ENCODE peak calls at places on chromosomes 12 and 14, in eight cellular contexts. F, J, G, A, C, B, Z and X are unnamed samples.

GRCh38 chr12:116656371-116656770 is 81.5 kb downstream of the SPRING1 start:
- DNase-seq in F (no peak), J (no peak), G (no peak), A (no peak), C (no peak), B (no peak), Z (no peak), X (no peak)

GRCh38 chr14:91253795-91254323 is 9.4 kb upstream of the GPR68 start:
- DNase-seq in F (no peak), J (no peak), G (no peak), A (peak), C (no peak), B (no peak), Z (no peak), X (no peak)

GRCh38 chr14:93234798-93235197 is 27.7 kb downstream of the UBR7 start:
- DNase-seq in F (no peak), J (no peak), G (peak), A (peak), C (peak), B (no peak), Z (no peak), X (no peak)

GRCh38 chr12:53379389-53380103 is 430 bp upstream of the SP1 start:
- DNase-seq in F (peak), J (peak), G (peak), A (peak), C (peak), B (peak), Z (peak), X (peak)

GRCh38 chr12:114311966-114312365 is 94.0 kb downstream of the TBX5 start:
- DNase-seq in F (no peak), J (no peak), G (no peak), A (peak), C (peak), B (no peak), Z (no peak), X (no peak)

GRCh38 chr12:116924558-116925453 is 14.1 kb downstream of the FBXW8 start:
- DNase-seq in F (no peak), J (peak), G (peak), A (no peak), C (peak), B (no peak), Z (no peak), X (no peak)

GRCh38 chr12:26970136-26970535 is 31.9 kb downstream of the FGFR1OP2 start:
- DNase-seq in F (no peak), J (no peak), G (no peak), A (no peak), C (no peak), B (no peak), Z (no peak), X (no peak)

GRCh38 chr12:12903642-12904609 is 12.6 kb downstream of the GPRC5A start:
- DNase-seq in F (no peak), J (no peak), G (no peak), A (no peak), C (no peak), B (peak), Z (no peak), X (no peak)

GRCh38 chr12:96196781-96197180 is 2.6 kb downstream of the ELK3 start:
- DNase-seq in F (no peak), J (no peak), G (peak), A (no peak), C (peak), B (no peak), Z (no peak), X (no peak)

GRCh38 chr14:101457936-101458535 is 103.3 kb upstream of the DIO3 start:
- DNase-seq in F (no peak), J (no peak), G (no peak), A (no peak), C (no peak), B (no peak), Z (no peak), X (no peak)

GRCh38 chr14:34157642-34158041 is 206.8 kb upstream of the EGLN3 start:
- DNase-seq in F (no peak), J (no peak), G (no peak), A (no peak), C (no peak), B (no peak), Z (no peak), X (no peak)

GRCh38 chr12:79296128-79296527 is 394.6 kb downstream of the PAWR start:
- DNase-seq in F (no peak), J (no peak), G (no peak), A (no peak), C (no peak), B (no peak), Z (no peak), X (no peak)

GRCh38 chr14:64465856-64466554 is 706 bp downstream of the AKAP5 start:
- DNase-seq in F (no peak), J (no peak), G (peak), A (peak), C (peak), B (peak), Z (no peak), X (no peak)

GRCh38 chr14:55929136-55929535 is 189.1 kb upstream of the PELI2 start:
- DNase-seq in F (no peak), J (no peak), G (no peak), A (no peak), C (no peak), B (no peak), Z (no peak), X (no peak)

GRCh38 chr12:49336645-49337584 is at the start of gene C1QL4:
- DNase-seq in F (no peak), J (peak), G (peak), A (peak), C (peak), B (peak), Z (peak), X (peak)

GRCh38 chr14:83529531-83529930 is 1995.9 kb upstream of the SEL1L start:
- DNase-seq in F (no peak), J (no peak), G (no peak), A (no peak), C (peak), B (no peak), Z (no peak), X (no peak)

GRCh38 chr12:15646586-15646985 is 142.6 kb downstream of the EPS8 start:
- DNase-seq in F (no peak), J (no peak), G (no peak), A (no peak), C (peak), B (no peak), Z (no peak), X (no peak)

GRCh38 chr12:4421590-4422031 is 24.0 kb downstream of the FGF6 start:
- DNase-seq in F (no peak), J (no peak), G (peak), A (peak), C (peak), B (peak), Z (no peak), X (no peak)

GRCh38 chr14:90512332-90512951 is 115.6 kb downstream of the CALM1 start:
- DNase-seq in F (no peak), J (no peak), G (no peak), A (no peak), C (no peak), B (no peak), Z (no peak), X (no peak)

GRCh38 chr12:114339626-114340025 is 66.3 kb downstream of the TBX5 start:
- DNase-seq in F (no peak), J (no peak), G (no peak), A (no peak), C (peak), B (no peak), Z (no peak), X (no peak)

GRCh38 chr12:15978431-15978950 is 67.4 kb downstream of the DERA start:
- DNase-seq in F (no peak), J (no peak), G (peak), A (no peak), C (peak), B (peak), Z (no peak), X (no peak)

GRCh38 chr14:93959239-93960107 is 16.9 kb downstream of the ASB2 start:
- DNase-seq in F (no peak), J (peak), G (peak), A (no peak), C (peak), B (peak), Z (peak), X (no peak)

GRCh38 chr14:52052991-52053390 is 15.9 kb downstream of the NID2 start:
- DNase-seq in F (no peak), J (no peak), G (no peak), A (no peak), C (no peak), B (no peak), Z (no peak), X (no peak)

GRCh38 chr12:105476616-105477015 is 146.1 kb downstream of the C12orf75 start:
- DNase-seq in F (no peak), J (no peak), G (no peak), A (no peak), C (no peak), B (no peak), Z (no peak), X (no peak)

GRCh38 chr12:111428728-111429175 is 23.0 kb downstream of the SH2B3 start:
- DNase-seq in F (no peak), J (no peak), G (no peak), A (no peak), C (no peak), B (peak), Z (no peak), X (no peak)